ENCODE peak calls at places on chromosomes 5 and 9, in four cellular contexts. S is aorta, W is heart left ventricle, N is ovary. Y is an unnamed sample. For H3K4me1, the result is how much of the 10 kb centered on the place peaks cover.

GRCh38 chr9:127987103-127987614 is 6.4 kb upstream of the EEIG1 start:
- DNase-seq in S (no peak), W (peak), N (no peak), Y (peak)

GRCh38 chr9:104788251-104788650 is 24.3 kb downstream of the NIPSNAP3B start:
- DNase-seq in S (no peak), W (no peak), N (no peak), Y (no peak)

GRCh38 chr5:135319928-135320606 is 79.0 kb downstream of the MACROH2A1 start:
- DNase-seq in S (no peak), W (no peak), N (peak), Y (no peak)

GRCh38 chr9:35835216-35835604 is 6.2 kb downstream of the TMEM8B start:
- DNase-seq in S (no peak), W (no peak), N (no peak), Y (no peak)

GRCh38 chr9:69809304-69809863 is 11.2 kb upstream of the CFAP95 start:
- DNase-seq in S (no peak), W (no peak), N (no peak), Y (no peak)

GRCh38 chr9:73146113-73146815 is 5.4 kb upstream of the ANXA1 start:
- DNase-seq in S (no peak), W (no peak), N (no peak), Y (no peak)

GRCh38 chr5:174589599-174589998 is 134.8 kb upstream of the MSX2 start:
- DNase-seq in S (no peak), W (no peak), N (no peak), Y (no peak)

GRCh38 chr5:108171759-108172158 is 210.1 kb downstream of the FBXL17 start:
- DNase-seq in S (no peak), W (no peak), N (no peak), Y (no peak)

DNA sequence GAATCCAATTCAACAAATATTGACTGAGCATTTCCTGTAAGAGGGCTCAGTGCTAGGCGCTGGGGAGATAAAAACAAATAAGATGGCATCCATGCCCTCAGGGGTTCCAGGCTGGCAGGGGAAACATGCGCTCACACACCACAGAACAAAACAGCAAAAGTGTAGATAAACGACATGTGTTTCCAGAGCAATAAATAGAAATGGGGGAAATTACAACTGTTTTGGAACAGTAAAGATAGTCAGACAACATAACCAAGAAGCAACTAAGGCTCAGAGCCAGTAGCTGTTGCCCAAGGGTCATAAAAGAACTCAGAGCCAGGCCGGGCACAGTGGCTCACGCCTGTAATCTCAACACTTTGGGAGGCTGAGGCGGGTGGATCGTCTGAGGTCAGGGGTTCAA is 25.1 kb downstream of the ZNF608 start:
- DNase-seq in S (no peak), W (no peak), N (no peak), Y (no peak)
- H3K4me1 ChIP-seq in S (under half), W (under half), N (under half), Y (under half)

GRCh38 chr5:157160001-157160400 is 6.1 kb downstream of the GARIN3 start:
- DNase-seq in S (no peak), W (no peak), N (no peak), Y (no peak)
- H3K4me3 ChIP-seq in S (no peak), W (no peak), N (no peak), Y (no peak)

GRCh38 chr9:116572095-116572748 is 114.9 kb upstream of the TRIM32 start:
- DNase-seq in S (peak), W (peak), N (peak), Y (peak)

GRCh38 chr9:116580853-116581252 is 106.3 kb upstream of the TRIM32 start:
- DNase-seq in S (no peak), W (peak), N (no peak), Y (no peak)

GRCh38 chr9:116574027-116574679 is 113.0 kb upstream of the TRIM32 start:
- DNase-seq in S (no peak), W (no peak), N (no peak), Y (no peak)

GRCh38 chr9:116576386-116576785 is 110.7 kb upstream of the TRIM32 start:
- DNase-seq in S (no peak), W (no peak), N (no peak), Y (no peak)
- H3K4me1 ChIP-seq in S (under half), W (under half), N (under half), Y (under half)

GRCh38 chr9:106920701-106921283 is 57.8 kb downstream of the ZNF462 start:
- DNase-seq in S (no peak), W (peak), N (no peak), Y (no peak)
- H3K4me3 ChIP-seq in S (no peak), W (no peak), N (no peak), Y (peak)

GRCh38 chr5:17225551-17225950 is 8.1 kb downstream of the BASP1 start:
- DNase-seq in S (no peak), W (no peak), N (no peak), Y (no peak)
- H3K4me1 ChIP-seq in S (under half), W (under half), N (under half), Y (under half)

GRCh38 chr9:749712-750111 is 91.8 kb upstream of the DMRT1 start:
- DNase-seq in S (no peak), W (no peak), N (no peak), Y (no peak)
- H3K4me3 ChIP-seq in S (no peak), W (no peak), N (no peak), Y (no peak)

GRCh38 chr5:177386542-177386941 is 2.3 kb downstream of the SLC34A1 start:
- DNase-seq in S (no peak), W (no peak), N (no peak), Y (no peak)

GRCh38 chr5:177388521-177389052 is 4.4 kb downstream of the SLC34A1 start:
- DNase-seq in S (no peak), W (no peak), N (no peak), Y (no peak)

GRCh38 chr5:177390363-177391300 is 6.4 kb downstream of the SLC34A1 start:
- DNase-seq in S (peak), W (peak), N (peak), Y (peak)

GRCh38 chr5:177387405-177387804 is 3.2 kb downstream of the SLC34A1 start:
- DNase-seq in S (no peak), W (no peak), N (no peak), Y (no peak)

DNA sequence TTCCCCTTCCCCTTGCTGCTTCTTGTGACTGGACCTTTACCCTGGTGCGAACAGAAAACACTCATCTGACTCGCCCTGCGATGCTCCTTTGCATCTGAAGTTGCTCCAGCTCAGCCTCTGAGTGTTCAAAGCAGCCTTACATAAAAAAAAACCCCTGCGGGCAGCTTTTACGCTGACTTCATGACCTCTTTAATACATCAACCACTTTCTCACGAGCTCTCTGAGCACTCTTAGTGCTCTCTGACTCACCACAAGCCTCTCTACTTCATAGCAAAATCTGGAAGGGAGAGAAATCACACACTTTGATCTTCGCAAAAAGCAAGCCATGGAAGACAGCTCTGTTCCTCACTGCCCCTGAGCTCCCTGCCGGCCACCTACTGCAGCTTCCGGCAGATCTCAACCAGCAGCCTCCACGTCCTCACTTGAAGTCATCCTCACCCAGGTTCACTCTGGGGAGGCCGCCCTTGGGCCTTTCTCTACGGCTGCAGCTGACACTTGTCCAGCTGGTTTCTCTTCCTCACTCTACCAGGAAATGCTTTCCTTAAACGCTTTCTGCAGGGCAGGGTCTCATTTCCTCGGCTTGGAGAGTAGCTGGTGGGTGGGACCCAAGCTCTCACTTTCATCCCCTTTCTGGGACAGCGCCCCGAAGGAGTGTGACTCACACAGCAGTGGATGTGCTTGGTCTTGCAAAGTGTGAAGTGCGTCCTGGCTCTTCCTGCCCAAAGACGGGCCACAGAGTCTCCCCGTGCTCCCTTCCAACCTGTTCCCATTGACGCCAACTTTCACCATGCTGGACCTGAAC is 5.3 kb downstream of the SLC34A1 start:
- DNase-seq in S (peak), W (no peak), N (no peak), Y (no peak)
- H3K4me1 ChIP-seq in S (under half), W (under half), N (under half), Y (under half)

GRCh38 chr5:82277987-82278710 is at the start of gene RPS23:
- DNase-seq in S (peak), W (peak), N (peak), Y (peak)
- H3K4me3 ChIP-seq in S (peak), W (peak), N (peak), Y (peak)

GRCh38 chr5:142934335-142934734 is 164.2 kb downstream of the ARHGAP26 start:
- DNase-seq in S (no peak), W (no peak), N (no peak), Y (no peak)
- H3K4me1 ChIP-seq in S (under half), W (half or more), N (under half), Y (under half)